ENCODE peak calls at places on chromosomes 12 and 14, in five cellular contexts. One of them, this sample, is unnamed.

GRCh38 chr14:91339606-91340369 is 77.8 kb downstream of the CCDC88C start:
- DNase-seq in HCT116: no peak
- DNase-seq in GM12878: no peak
- DNase-seq in HepG2: no peak
- DNase-seq in SK-N-SH: no peak
- DNase-seq in this sample: no peak

GRCh38 chr14:105944632-105945610 is 418.5 kb downstream of the TMEM121 start:
- DNase-seq in HepG2: peak
- DNase-seq in GM12878: no peak
- DNase-seq in HCT116: peak
- DNase-seq in SK-N-SH: peak
- DNase-seq in this sample: peak

GRCh38 chr14:69355155-69355954 is 42.7 kb downstream of the ERH start:
- DNase-seq in HCT116: no peak
- DNase-seq in GM12878: no peak
- DNase-seq in SK-N-SH: no peak
- DNase-seq in HepG2: no peak
- DNase-seq in this sample: no peak

GRCh38 chr12:119786539-119786938 is 90.6 kb downstream of the CIT start:
- DNase-seq in HCT116: no peak
- DNase-seq in SK-N-SH: no peak
- DNase-seq in HepG2: no peak
- DNase-seq in GM12878: no peak
- DNase-seq in this sample: no peak

GRCh38 chr14:75610839-75611238 is 32.4 kb downstream of the FLVCR2 start:
- DNase-seq in HCT116: no peak
- DNase-seq in SK-N-SH: no peak
- DNase-seq in HepG2: no peak
- DNase-seq in GM12878: no peak
- DNase-seq in this sample: no peak

GRCh38 chr12:79302171-79302841 is 388.5 kb downstream of the PAWR start:
- DNase-seq in HepG2: no peak
- DNase-seq in GM12878: no peak
- DNase-seq in SK-N-SH: no peak
- DNase-seq in HCT116: no peak
- DNase-seq in this sample: no peak

GRCh38 chr12:31033146-31033545 is 40.5 kb upstream of the DDX11 start:
- DNase-seq in SK-N-SH: no peak
- DNase-seq in HCT116: no peak
- DNase-seq in HepG2: no peak
- DNase-seq in GM12878: no peak
- DNase-seq in this sample: no peak

GRCh38 chr14:94367896-94368590 is 20.4 kb downstream of the SERPINA1 start:
- DNase-seq in HCT116: no peak
- DNase-seq in HepG2: no peak
- DNase-seq in GM12878: no peak
- DNase-seq in SK-N-SH: no peak
- DNase-seq in this sample: no peak

GRCh38 chr12:100154472-100155247 is 12.0 kb upstream of the BLTP3B start:
- DNase-seq in HepG2: peak
- DNase-seq in GM12878: no peak
- DNase-seq in HCT116: peak
- DNase-seq in SK-N-SH: peak
- DNase-seq in this sample: peak

GRCh38 chr14:74945261-74945851 is 10.0 kb downstream of the PGF start:
- DNase-seq in HCT116: peak
- DNase-seq in HepG2: no peak
- DNase-seq in GM12878: no peak
- DNase-seq in SK-N-SH: peak
- DNase-seq in this sample: peak

GRCh38 chr12:25500651-25501050 is 52.4 kb downstream of the LMNTD1 start:
- DNase-seq in SK-N-SH: no peak
- DNase-seq in HCT116: no peak
- DNase-seq in GM12878: no peak
- DNase-seq in HepG2: no peak
- DNase-seq in this sample: no peak

GRCh38 chr14:96237641-96238040 is 18.4 kb upstream of the BDKRB1 start:
- DNase-seq in GM12878: no peak
- DNase-seq in HCT116: no peak
- DNase-seq in SK-N-SH: no peak
- DNase-seq in HepG2: no peak
- DNase-seq in this sample: no peak

GRCh38 chr12:74983917-74984316 is 225.7 kb downstream of the KCNC2 start:
- DNase-seq in HepG2: peak
- DNase-seq in HCT116: no peak
- DNase-seq in SK-N-SH: no peak
- DNase-seq in GM12878: no peak
- DNase-seq in this sample: no peak

GRCh38 chr12:121796855-121797751 is 3.6 kb upstream of the RHOF start:
- DNase-seq in SK-N-SH: peak
- DNase-seq in HepG2: peak
- DNase-seq in GM12878: no peak
- DNase-seq in HCT116: peak
- DNase-seq in this sample: peak

GRCh38 chr14:38790916-38791315 is 312.1 kb downstream of the SEC23A start:
- DNase-seq in SK-N-SH: no peak
- DNase-seq in GM12878: no peak
- DNase-seq in HCT116: no peak
- DNase-seq in HepG2: no peak
- DNase-seq in this sample: no peak
- TF ChIP-seq ZBTB33 in SK-N-SH: no peak
- TF ChIP-seq ZBTB33 in GM12878: no peak
- TF ChIP-seq ZBTB33 in HCT116: no peak
- TF ChIP-seq ZBTB33 in HepG2: no peak
- TF ChIP-seq ZBTB33 in this sample: no peak

GRCh38 chr12:57134949-57135348 is 6.7 kb downstream of the LRP1 start:
- DNase-seq in GM12878: no peak
- DNase-seq in HCT116: no peak
- DNase-seq in SK-N-SH: no peak
- DNase-seq in HepG2: no peak
- DNase-seq in this sample: no peak

GRCh38 chr12:57131896-57132744 is 3.8 kb downstream of the LRP1 start:
- DNase-seq in SK-N-SH: peak
- DNase-seq in HCT116: no peak
- DNase-seq in HepG2: no peak
- DNase-seq in GM12878: no peak
- DNase-seq in this sample: no peak

GRCh38 chr12:57133013-57133569 is 4.8 kb downstream of the LRP1 start:
- DNase-seq in HCT116: no peak
- DNase-seq in GM12878: no peak
- DNase-seq in SK-N-SH: no peak
- DNase-seq in HepG2: no peak
- DNase-seq in this sample: no peak

GRCh38 chr12:57135487-57135886 is 7.2 kb downstream of the LRP1 start:
- DNase-seq in HepG2: no peak
- DNase-seq in HCT116: no peak
- DNase-seq in SK-N-SH: peak
- DNase-seq in GM12878: no peak
- DNase-seq in this sample: no peak

DNA sequence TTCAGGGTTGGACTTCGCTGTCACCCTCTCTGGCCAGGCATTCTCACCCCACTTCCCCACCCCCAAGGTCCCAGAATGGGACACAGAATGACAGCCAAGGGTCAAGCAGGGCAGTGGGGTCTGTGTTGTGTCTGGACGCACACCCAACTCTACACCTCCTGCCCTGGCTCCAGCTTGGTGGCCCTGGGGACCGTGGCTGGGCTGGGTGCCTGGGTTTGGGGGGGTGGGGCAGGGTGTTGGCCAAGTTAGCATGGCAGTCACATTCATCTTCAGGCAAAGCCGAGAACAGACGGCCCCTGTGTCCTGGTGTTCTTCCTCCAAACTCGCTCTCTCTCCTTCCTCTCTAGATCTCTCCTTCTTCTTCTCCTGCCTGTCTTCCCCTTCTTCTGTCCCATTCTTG is 5.6 kb downstream of the LRP1 start:
- DNase-seq in HCT116: no peak
- DNase-seq in GM12878: no peak
- DNase-seq in HepG2: no peak
- DNase-seq in SK-N-SH: no peak
- DNase-seq in this sample: no peak
- TF ChIP-seq ZBTB33 in HCT116: no peak
- TF ChIP-seq ZBTB33 in GM12878: no peak
- TF ChIP-seq ZBTB33 in HepG2: no peak
- TF ChIP-seq ZBTB33 in SK-N-SH: no peak
- TF ChIP-seq ZBTB33 in this sample: no peak

DNA sequence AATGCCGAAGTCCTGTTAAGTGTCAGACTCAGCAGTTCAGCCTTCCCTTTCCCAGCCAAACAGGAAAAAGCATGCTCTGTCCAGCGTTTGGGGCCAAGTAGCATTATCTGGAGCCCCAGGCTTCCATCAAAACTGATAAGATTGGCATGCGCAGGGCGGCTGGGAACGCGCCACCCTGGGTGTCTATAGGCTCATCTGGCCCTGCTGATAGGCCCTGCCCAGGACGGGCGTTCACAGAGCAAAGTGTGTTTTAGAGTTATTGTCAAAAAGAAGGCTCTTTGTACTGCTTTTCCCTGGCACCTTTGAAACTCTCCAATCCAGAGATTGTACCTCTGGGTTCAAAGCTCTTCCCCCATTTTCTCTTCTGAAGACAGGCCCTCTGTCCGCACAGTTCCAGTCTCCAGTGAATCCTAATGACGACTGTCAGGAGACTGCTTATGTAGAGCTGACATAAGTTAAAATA is at the start of gene ART4:
- DNase-seq in HepG2: peak
- DNase-seq in GM12878: no peak
- DNase-seq in HCT116: no peak
- DNase-seq in SK-N-SH: peak
- DNase-seq in this sample: peak
- TF ChIP-seq ZBTB33 in HepG2: no peak
- TF ChIP-seq ZBTB33 in GM12878: no peak
- TF ChIP-seq ZBTB33 in HCT116: no peak
- TF ChIP-seq ZBTB33 in SK-N-SH: no peak
- TF ChIP-seq ZBTB33 in this sample: no peak

DNA sequence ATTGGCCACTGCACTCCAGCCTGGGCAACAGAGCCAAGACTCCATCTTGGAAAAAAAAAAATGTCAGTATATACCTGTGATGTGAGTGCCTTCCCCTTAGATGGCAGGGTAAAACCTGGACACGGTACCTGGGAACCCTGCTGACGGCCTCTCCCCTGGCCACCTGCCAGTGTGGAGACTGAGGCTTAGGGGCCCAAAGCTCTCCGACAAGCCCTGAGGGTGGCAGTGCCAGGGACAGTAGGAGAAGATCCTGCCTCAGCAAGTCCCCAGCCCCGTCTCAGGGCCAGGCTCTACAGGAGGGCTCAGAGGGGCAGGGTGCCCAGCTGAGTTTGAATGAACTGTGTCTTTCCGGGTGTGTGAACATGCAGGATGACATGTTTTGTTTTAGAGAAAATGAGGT is 10.6 kb downstream of the TSPAN9 start:
- DNase-seq in HepG2: no peak
- DNase-seq in SK-N-SH: no peak
- DNase-seq in HCT116: no peak
- DNase-seq in GM12878: no peak
- DNase-seq in this sample: no peak
- TF ChIP-seq ZBTB33 in HepG2: no peak
- TF ChIP-seq ZBTB33 in SK-N-SH: no peak
- TF ChIP-seq ZBTB33 in HCT116: no peak
- TF ChIP-seq ZBTB33 in GM12878: no peak
- TF ChIP-seq ZBTB33 in this sample: no peak

GRCh38 chr14:78129375-78129774 is 40.8 kb upstream of the NRXN3 start:
- DNase-seq in SK-N-SH: no peak
- DNase-seq in GM12878: no peak
- DNase-seq in HepG2: no peak
- DNase-seq in HCT116: no peak
- DNase-seq in this sample: no peak

GRCh38 chr14:78127233-78127632 is 42.9 kb upstream of the NRXN3 start:
- DNase-seq in HepG2: no peak
- DNase-seq in SK-N-SH: no peak
- DNase-seq in HCT116: no peak
- DNase-seq in GM12878: no peak
- DNase-seq in this sample: no peak

GRCh38 chr14:78131616-78132015 is 38.6 kb upstream of the NRXN3 start:
- DNase-seq in SK-N-SH: no peak
- DNase-seq in HepG2: no peak
- DNase-seq in GM12878: no peak
- DNase-seq in HCT116: no peak
- DNase-seq in this sample: no peak

GRCh38 chr14:78131201-78131600 is 39.0 kb upstream of the NRXN3 start:
- DNase-seq in HepG2: no peak
- DNase-seq in SK-N-SH: no peak
- DNase-seq in HCT116: no peak
- DNase-seq in GM12878: no peak
- DNase-seq in this sample: no peak

GRCh38 chr14:78130356-78130755 is 39.8 kb upstream of the NRXN3 start:
- DNase-seq in HCT116: no peak
- DNase-seq in SK-N-SH: no peak
- DNase-seq in GM12878: no peak
- DNase-seq in HepG2: no peak
- DNase-seq in this sample: no peak
- TF ChIP-seq ZBTB33 in HCT116: no peak
- TF ChIP-seq ZBTB33 in SK-N-SH: no peak
- TF ChIP-seq ZBTB33 in GM12878: no peak
- TF ChIP-seq ZBTB33 in HepG2: no peak
- TF ChIP-seq ZBTB33 in this sample: no peak

GRCh38 chr14:99320105-99320572 is 48.1 kb upstream of the BCL11B start:
- DNase-seq in SK-N-SH: peak
- DNase-seq in GM12878: peak
- DNase-seq in HepG2: peak
- DNase-seq in HCT116: peak
- DNase-seq in this sample: peak
- TF ChIP-seq ZBTB33 in SK-N-SH: no peak
- TF ChIP-seq ZBTB33 in GM12878: no peak
- TF ChIP-seq ZBTB33 in HepG2: peak
- TF ChIP-seq ZBTB33 in HCT116: no peak
- TF ChIP-seq ZBTB33 in this sample: no peak

GRCh38 chr12:105948331-105948730 is 190.4 kb downstream of the NUAK1 start:
- DNase-seq in SK-N-SH: no peak
- DNase-seq in GM12878: no peak
- DNase-seq in HCT116: no peak
- DNase-seq in HepG2: no peak
- DNase-seq in this sample: no peak
- TF ChIP-seq ZBTB33 in SK-N-SH: no peak
- TF ChIP-seq ZBTB33 in GM12878: no peak
- TF ChIP-seq ZBTB33 in HCT116: no peak
- TF ChIP-seq ZBTB33 in HepG2: no peak
- TF ChIP-seq ZBTB33 in this sample: no peak

GRCh38 chr14:37081220-37081619 is 91.2 kb downstream of the SLC25A21 start:
- DNase-seq in HCT116: peak
- DNase-seq in GM12878: no peak
- DNase-seq in HepG2: no peak
- DNase-seq in SK-N-SH: no peak
- DNase-seq in this sample: no peak
- TF ChIP-seq ZBTB33 in HCT116: no peak
- TF ChIP-seq ZBTB33 in GM12878: no peak
- TF ChIP-seq ZBTB33 in HepG2: no peak
- TF ChIP-seq ZBTB33 in SK-N-SH: no peak
- TF ChIP-seq ZBTB33 in this sample: no peak

This sample was measured in K562.